ENCODE peak calls at places on chromosomes 1 and 21, in eight cellular contexts. One of them, this sample, is unnamed.

GRCh38 chr1:178702141-178702540 is 22.9 kb upstream of the RALGPS2 start:
- DNase-seq in mammary epithelial cell: peak; percentile 25
- DNase-seq in HCT116: no peak
- DNase-seq in PC-3: peak; percentile 39
- DNase-seq in hepatocyte: no peak
- DNase-seq in MM.1S: no peak
- DNase-seq in DND-41: no peak
- DNase-seq in neural progenitor cell: peak; percentile 23
- DNase-seq in this sample: peak; percentile 77

GRCh38 chr1:233278621-233279020 is 16.9 kb downstream of the PCNX2 start:
- DNase-seq in mammary epithelial cell: no peak
- DNase-seq in DND-41: no peak
- DNase-seq in neural progenitor cell: no peak
- DNase-seq in hepatocyte: no peak
- DNase-seq in PC-3: no peak
- DNase-seq in HCT116: no peak
- DNase-seq in MM.1S: no peak
- DNase-seq in this sample: no peak

GRCh38 chr21:9008636-9009035 is 1512.7 kb upstream of the TPTE start:
- DNase-seq in HCT116: no peak
- DNase-seq in neural progenitor cell: no peak
- DNase-seq in DND-41: no peak
- DNase-seq in PC-3: no peak
- DNase-seq in hepatocyte: no peak
- DNase-seq in mammary epithelial cell: no peak
- DNase-seq in MM.1S: no peak
- DNase-seq in this sample: no peak

GRCh38 chr1:89962024-89962741 is 32.7 kb upstream of the ZNF326 start:
- DNase-seq in PC-3: no peak
- DNase-seq in neural progenitor cell: no peak
- DNase-seq in hepatocyte: no peak
- DNase-seq in DND-41: no peak
- DNase-seq in MM.1S: no peak
- DNase-seq in mammary epithelial cell: no peak
- DNase-seq in HCT116: no peak
- DNase-seq in this sample: no peak

GRCh38 chr1:20678599-20678998 is 17.4 kb upstream of the DDOST start:
- DNase-seq in neural progenitor cell: no peak
- DNase-seq in PC-3: no peak
- DNase-seq in DND-41: no peak
- DNase-seq in MM.1S: peak; percentile 85
- DNase-seq in mammary epithelial cell: no peak
- DNase-seq in hepatocyte: no peak
- DNase-seq in HCT116: no peak
- DNase-seq in this sample: no peak

GRCh38 chr21:36792505-36792967 is 93.6 kb downstream of the SIM2 start:
- DNase-seq in PC-3: peak; percentile 77
- DNase-seq in HCT116: no peak
- DNase-seq in neural progenitor cell: no peak
- DNase-seq in MM.1S: no peak
- DNase-seq in hepatocyte: no peak
- DNase-seq in mammary epithelial cell: peak; percentile 92
- DNase-seq in DND-41: no peak
- DNase-seq in this sample: no peak

GRCh38 chr1:21913258-21913657 is 23.9 kb downstream of the HSPG2 start:
- DNase-seq in mammary epithelial cell: no peak
- DNase-seq in DND-41: no peak
- DNase-seq in hepatocyte: no peak
- DNase-seq in neural progenitor cell: no peak
- DNase-seq in HCT116: no peak
- DNase-seq in MM.1S: no peak
- DNase-seq in PC-3: no peak
- DNase-seq in this sample: no peak

GRCh38 chr1:218851601-218852000 is 322.1 kb upstream of the LYPLAL1 start:
- DNase-seq in neural progenitor cell: no peak
- DNase-seq in MM.1S: no peak
- DNase-seq in PC-3: no peak
- DNase-seq in HCT116: no peak
- DNase-seq in mammary epithelial cell: no peak
- DNase-seq in DND-41: no peak
- DNase-seq in hepatocyte: no peak
- DNase-seq in this sample: peak; percentile 73

GRCh38 chr1:59057801-59058200 is 239.1 kb upstream of the FGGY start:
- DNase-seq in mammary epithelial cell: no peak
- DNase-seq in PC-3: no peak
- DNase-seq in neural progenitor cell: no peak
- DNase-seq in HCT116: no peak
- DNase-seq in DND-41: no peak
- DNase-seq in hepatocyte: no peak
- DNase-seq in MM.1S: no peak
- DNase-seq in this sample: peak; percentile 46

GRCh38 chr21:45309069-45309521 is 21.4 kb upstream of the POFUT2 start:
- DNase-seq in HCT116: no peak
- DNase-seq in MM.1S: peak; percentile 61
- DNase-seq in DND-41: peak; percentile 50
- DNase-seq in neural progenitor cell: peak; percentile 82
- DNase-seq in PC-3: peak; percentile 65
- DNase-seq in mammary epithelial cell: no peak
- DNase-seq in hepatocyte: peak; percentile 76
- DNase-seq in this sample: peak; percentile 45

GRCh38 chr1:97632075-97632474 is 288.8 kb downstream of the DPYD start:
- DNase-seq in mammary epithelial cell: peak; percentile 13
- DNase-seq in neural progenitor cell: no peak
- DNase-seq in DND-41: no peak
- DNase-seq in HCT116: no peak
- DNase-seq in PC-3: peak; percentile 46
- DNase-seq in MM.1S: no peak
- DNase-seq in hepatocyte: peak; percentile 20
- DNase-seq in this sample: peak; percentile 93

GRCh38 chr1:88802950-88803349 is 88.4 kb downstream of the GTF2B start:
- DNase-seq in neural progenitor cell: no peak
- DNase-seq in HCT116: no peak
- DNase-seq in hepatocyte: no peak
- DNase-seq in MM.1S: no peak
- DNase-seq in mammary epithelial cell: peak; percentile 40
- DNase-seq in DND-41: no peak
- DNase-seq in PC-3: peak; percentile 51
- DNase-seq in this sample: peak; percentile 77

GRCh38 chr1:230094746-230095145 is 27.7 kb downstream of the GALNT2 start:
- DNase-seq in DND-41: no peak
- DNase-seq in MM.1S: no peak
- DNase-seq in PC-3: no peak
- DNase-seq in hepatocyte: no peak
- DNase-seq in mammary epithelial cell: no peak
- DNase-seq in HCT116: no peak
- DNase-seq in neural progenitor cell: no peak
- DNase-seq in this sample: no peak

GRCh38 chr1:19811206-19811851 is 3.8 kb downstream of the RNF186 start:
- DNase-seq in mammary epithelial cell: no peak
- DNase-seq in neural progenitor cell: peak; percentile 68
- DNase-seq in HCT116: peak; percentile 34
- DNase-seq in PC-3: peak; percentile 47
- DNase-seq in MM.1S: peak; percentile 50
- DNase-seq in DND-41: peak; percentile 18
- DNase-seq in hepatocyte: peak; percentile 32
- DNase-seq in this sample: peak; percentile 15

GRCh38 chr1:54186056-54186455 is 13.8 kb downstream of the CYB5RL start:
- DNase-seq in MM.1S: no peak
- DNase-seq in HCT116: no peak
- DNase-seq in neural progenitor cell: no peak
- DNase-seq in mammary epithelial cell: no peak
- DNase-seq in DND-41: no peak
- DNase-seq in PC-3: no peak
- DNase-seq in hepatocyte: no peak
- DNase-seq in this sample: no peak

DNA sequence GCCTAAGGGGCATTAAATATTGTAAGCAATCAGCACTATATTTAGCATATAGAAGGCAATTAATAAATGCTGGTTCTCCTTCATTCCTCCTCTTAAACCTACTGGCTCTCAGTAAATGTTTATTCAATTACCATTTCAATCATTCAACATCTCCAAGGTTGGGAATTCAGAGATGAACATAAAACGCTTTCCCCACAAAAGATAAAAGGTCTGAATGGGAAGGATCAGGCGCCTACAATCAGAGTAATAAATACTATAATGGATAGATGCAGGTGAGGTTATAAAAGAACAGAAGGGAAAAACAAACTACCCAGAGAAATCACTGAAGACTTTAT is 407 bp upstream of the KTI12 start:
- DNase-seq in HCT116: no peak
- DNase-seq in neural progenitor cell: no peak
- DNase-seq in PC-3: no peak
- DNase-seq in mammary epithelial cell: no peak
- DNase-seq in DND-41: no peak
- DNase-seq in MM.1S: no peak
- DNase-seq in hepatocyte: no peak
- DNase-seq in this sample: no peak
- H3K4me1 ChIP-seq in HCT116: peaks cover 17% of the 10 kb centered on the region
- H3K4me1 ChIP-seq in neural progenitor cell: peaks cover 10% of the 10 kb centered on the region
- H3K4me1 ChIP-seq in PC-3: peaks cover 15% of the 10 kb centered on the region
- H3K4me1 ChIP-seq in mammary epithelial cell: peaks cover 3% of the 10 kb centered on the region
- H3K4me1 ChIP-seq in DND-41: peaks cover 42% of the 10 kb centered on the region
- H3K4me1 ChIP-seq in MM.1S: peaks cover 8% of the 10 kb centered on the region
- H3K4me1 ChIP-seq in hepatocyte: peaks cover 29% of the 10 kb centered on the region
- H3K4me1 ChIP-seq in this sample: peaks cover 7% of the 10 kb centered on the region

GRCh38 chr1:56644064-56644940 is 812 bp upstream of the PRKAA2 start:
- DNase-seq in hepatocyte: peak; percentile 7
- DNase-seq in mammary epithelial cell: no peak
- DNase-seq in HCT116: no peak
- DNase-seq in DND-41: no peak
- DNase-seq in MM.1S: no peak
- DNase-seq in neural progenitor cell: peak; percentile 66
- DNase-seq in PC-3: peak; percentile 47
- DNase-seq in this sample: no peak
- TF ChIP-seq EZH2 in hepatocyte: no peak
- TF ChIP-seq EZH2 in mammary epithelial cell: peak; percentile 26
- TF ChIP-seq EZH2 in HCT116: no peak
- TF ChIP-seq EZH2 in DND-41: no peak
- TF ChIP-seq EZH2 in MM.1S: no peak
- TF ChIP-seq EZH2 in neural progenitor cell: no peak
- TF ChIP-seq EZH2 in PC-3: no peak
- TF ChIP-seq EZH2 in this sample: no peak

DNA sequence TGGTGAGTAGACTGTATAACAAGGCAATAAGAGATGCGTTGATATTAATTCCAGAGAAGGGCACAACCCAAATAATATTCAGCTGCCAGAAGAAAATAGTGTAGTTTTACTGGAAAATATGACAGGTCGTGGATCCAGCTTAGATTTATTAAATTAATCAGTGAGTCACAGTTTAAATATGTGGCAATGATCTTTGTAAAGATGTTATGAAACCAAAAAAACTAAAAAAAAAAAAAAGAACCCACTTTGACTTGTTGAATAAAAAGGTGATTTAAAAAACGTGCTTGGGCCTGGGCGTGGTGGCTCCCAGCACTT is 20.6 kb upstream of the KIF14 start:
- DNase-seq in DND-41: no peak
- DNase-seq in MM.1S: no peak
- DNase-seq in HCT116: no peak
- DNase-seq in mammary epithelial cell: no peak
- DNase-seq in neural progenitor cell: no peak
- DNase-seq in PC-3: peak; percentile 70
- DNase-seq in hepatocyte: no peak
- DNase-seq in this sample: peak; percentile 24
- H3K4me2 ChIP-seq in DND-41: no peak overlapping the region
- H3K4me2 ChIP-seq in MM.1S: no peak overlapping the region
- H3K4me2 ChIP-seq in HCT116: peak overlapping the region; percentile 72
- H3K4me2 ChIP-seq in mammary epithelial cell: no peak overlapping the region
- H3K4me2 ChIP-seq in neural progenitor cell: no peak overlapping the region
- H3K4me2 ChIP-seq in PC-3: peak overlapping the region; percentile 1
- H3K4me2 ChIP-seq in hepatocyte: no peak overlapping the region
- H3K4me2 ChIP-seq in this sample: no peak overlapping the region

DNA sequence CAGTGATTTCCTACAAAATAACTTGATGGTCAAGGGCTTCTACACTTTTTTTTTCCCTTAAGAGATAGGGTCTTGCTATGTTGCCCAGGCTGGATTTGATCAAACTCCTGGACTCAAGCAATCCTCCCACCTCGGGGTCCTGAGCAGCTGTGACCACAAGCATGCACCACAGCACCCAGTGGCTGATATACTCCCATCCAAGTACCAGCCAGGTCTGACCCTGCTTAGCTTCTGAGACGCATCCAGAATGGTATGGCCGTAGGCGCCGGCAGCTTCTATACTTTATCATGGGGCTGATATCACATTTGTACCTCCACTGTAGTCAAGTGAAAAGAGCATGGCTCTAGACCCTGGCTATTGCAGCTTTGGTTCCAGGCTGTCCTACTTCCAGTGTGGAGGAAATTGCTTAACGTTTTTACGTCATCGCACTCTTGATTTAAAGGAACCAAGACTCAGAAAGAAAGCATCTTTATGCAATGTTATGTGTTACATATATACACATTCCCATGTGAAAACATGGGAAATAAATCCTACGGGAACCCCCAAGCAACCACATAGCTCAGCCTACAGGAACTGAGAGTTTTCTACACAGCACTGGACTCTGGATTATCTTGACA is 39.5 kb downstream of the PDPN start:
- DNase-seq in DND-41: no peak
- DNase-seq in neural progenitor cell: no peak
- DNase-seq in mammary epithelial cell: no peak
- DNase-seq in MM.1S: no peak
- DNase-seq in HCT116: no peak
- DNase-seq in PC-3: no peak
- DNase-seq in hepatocyte: no peak
- DNase-seq in this sample: no peak
- H3K4me1 ChIP-seq in DND-41: no peaks in the 10 kb centered on the region
- H3K4me1 ChIP-seq in neural progenitor cell: no peaks in the 10 kb centered on the region
- H3K4me1 ChIP-seq in mammary epithelial cell: peaks cover 3% of the 10 kb centered on the region
- H3K4me1 ChIP-seq in MM.1S: no peaks in the 10 kb centered on the region
- H3K4me1 ChIP-seq in HCT116: no peaks in the 10 kb centered on the region
- H3K4me1 ChIP-seq in PC-3: peaks cover 5% of the 10 kb centered on the region
- H3K4me1 ChIP-seq in hepatocyte: peaks cover 6% of the 10 kb centered on the region
- H3K4me1 ChIP-seq in this sample: no peaks in the 10 kb centered on the region

DNA sequence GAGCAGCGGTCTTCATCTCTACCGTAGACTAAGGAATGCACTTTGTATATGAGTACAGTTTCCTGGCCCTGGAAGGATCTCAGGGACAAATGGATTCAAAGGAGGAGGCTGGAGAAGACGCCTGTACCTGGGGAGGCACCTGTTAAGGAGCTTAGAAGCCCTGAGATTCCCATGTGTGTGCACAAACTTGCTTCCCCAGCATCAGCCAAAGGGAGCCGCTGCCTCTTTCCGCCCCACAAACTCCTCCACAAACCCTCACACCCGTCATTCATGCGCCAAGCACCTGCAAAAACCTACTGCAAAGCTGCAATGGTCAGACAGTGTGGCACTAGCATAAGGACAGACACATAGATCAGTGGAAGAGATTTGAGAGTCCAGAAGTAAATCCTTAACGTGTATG is 54.5 kb downstream of the RRAGC start:
- DNase-seq in neural progenitor cell: no peak
- DNase-seq in HCT116: no peak
- DNase-seq in PC-3: no peak
- DNase-seq in hepatocyte: no peak
- DNase-seq in DND-41: no peak
- DNase-seq in mammary epithelial cell: no peak
- DNase-seq in MM.1S: no peak
- DNase-seq in this sample: no peak
- TF ChIP-seq EZH2 in neural progenitor cell: no peak
- TF ChIP-seq EZH2 in HCT116: no peak
- TF ChIP-seq EZH2 in PC-3: no peak
- TF ChIP-seq EZH2 in hepatocyte: peak; percentile 23
- TF ChIP-seq EZH2 in DND-41: no peak
- TF ChIP-seq EZH2 in mammary epithelial cell: no peak
- TF ChIP-seq EZH2 in MM.1S: no peak
- TF ChIP-seq EZH2 in this sample: no peak